ENCODE peak calls at places on chromosomes 3 and 15, in nine cellular contexts. M, F, U, S, P, T, R, B and D are unnamed samples.

GRCh38 chr3:5071061-5071460 is 51.0 kb upstream of the ARL8B start:
- DNase-seq in M (no peak), F (no peak), U (no peak), S (peak; percentile 58), P (no peak), T (peak; percentile 58), R (no peak), B (no peak), D (no peak)

GRCh38 chr15:92226020-92226612 is 167.6 kb upstream of the ST8SIA2 start:
- DNase-seq in M (peak; percentile 15), F (no peak), U (no peak), S (peak; percentile 37), P (no peak), T (peak; percentile 1), R (peak; percentile 69), B (no peak), D (no peak)

GRCh38 chr3:161372321-161373260 is 1.3 kb upstream of the SPTSSB start:
- DNase-seq in M (no peak), F (peak; percentile 57), U (peak; percentile 79), S (peak; percentile 9), P (peak; percentile 37), T (peak; percentile 25), R (peak; percentile 81), B (no peak), D (peak; percentile 70)

GRCh38 chr3:8201886-8202285 is 299.7 kb upstream of the LMCD1 start:
- DNase-seq in M (no peak), F (no peak), U (no peak), S (peak; percentile 45), P (no peak), T (peak; percentile 45), R (no peak), B (no peak), D (no peak)

GRCh38 chr3:146152841-146153240 is 8.1 kb downstream of the PLOD2 start:
- DNase-seq in M (no peak), F (no peak), U (no peak), S (no peak), P (no peak), T (no peak), R (no peak), B (no peak), D (no peak)

GRCh38 chr3:149934524-149934923 is 36.2 kb downstream of the PFN2 start:
- DNase-seq in M (no peak), F (peak; percentile 75), U (no peak), S (peak; percentile 39), P (no peak), T (peak; percentile 85), R (no peak), B (no peak), D (no peak)

GRCh38 chr3:184636774-184637316 is 75.0 kb downstream of the MAGEF1 start:
- DNase-seq in M (no peak), F (no peak), U (no peak), S (peak; percentile 66), P (no peak), T (peak; percentile 42), R (no peak), B (no peak), D (no peak)

GRCh38 chr15:83940136-83940535 is 286.2 kb downstream of the ADAMTSL3 start:
- DNase-seq in M (no peak), F (no peak), U (no peak), S (no peak), P (no peak), T (no peak), R (no peak), B (no peak), D (no peak)

GRCh38 chr3:197522881-197523342 is 32.9 kb downstream of the BDH1 start:
- DNase-seq in M (no peak), F (no peak), U (no peak), S (no peak), P (no peak), T (peak; percentile 58), R (no peak), B (no peak), D (no peak)

GRCh38 chr3:45981321-45982038 is 14.1 kb downstream of the FYCO1 start:
- DNase-seq in M (no peak), F (no peak), U (no peak), S (no peak), P (no peak), T (peak; percentile 24), R (no peak), B (no peak), D (no peak)

GRCh38 chr3:133509482-133509881 is 64.0 kb upstream of the CDV3 start:
- DNase-seq in M (no peak), F (no peak), U (no peak), S (no peak), P (no peak), T (peak; percentile 45), R (no peak), B (no peak), D (no peak)

GRCh38 chr3:45647148-45647619 is 42.0 kb upstream of the SACM1L start:
- DNase-seq in M (no peak), F (no peak), U (no peak), S (peak; percentile 93), P (no peak), T (peak; percentile 95), R (no peak), B (no peak), D (no peak)

GRCh38 chr3:143001034-143001368 is 369 bp upstream of the U2SURP start:
- DNase-seq in M (peak; percentile 80), F (no peak), U (no peak), S (no peak), P (peak; percentile 71), T (no peak), R (no peak), B (no peak), D (no peak)

GRCh38 chr3:123804676-123805075 is 79.5 kb downstream of the MYLK start:
- DNase-seq in M (no peak), F (no peak), U (no peak), S (no peak), P (no peak), T (no peak), R (no peak), B (no peak), D (no peak)

GRCh38 chr15:57595011-57595866 is 3.5 kb downstream of the MYZAP start:
- DNase-seq in M (no peak), F (no peak), U (no peak), S (no peak), P (no peak), T (no peak), R (no peak), B (no peak), D (no peak)

GRCh38 chr3:141366285-141367037 is 1.8 kb upstream of the ZBTB38 start:
- DNase-seq in M (no peak), F (peak; percentile 83), U (no peak), S (peak; percentile 75), P (peak; percentile 74), T (peak; percentile 92), R (no peak), B (no peak), D (no peak)

GRCh38 chr3:127770671-127771370 is 51.5 kb downstream of the MGLL start:
- DNase-seq in M (no peak), F (no peak), U (no peak), S (no peak), P (no peak), T (no peak), R (no peak), B (no peak), D (no peak)

GRCh38 chr3:182248349-182248880 is 536.7 kb downstream of the SOX2 start:
- DNase-seq in M (peak; percentile 10), F (no peak), U (no peak), S (no peak), P (no peak), T (no peak), R (no peak), B (no peak), D (no peak)

GRCh38 chr15:91129436-91129835 is 29.4 kb downstream of the SV2B start:
- DNase-seq in M (no peak), F (no peak), U (no peak), S (no peak), P (no peak), T (no peak), R (peak; percentile 27), B (no peak), D (no peak)

GRCh38 chr3:52525666-52526065 is 8.0 kb downstream of the NT5DC2 start:
- DNase-seq in M (no peak), F (peak; percentile 58), U (no peak), S (no peak), P (peak; percentile 40), T (no peak), R (no peak), B (no peak), D (no peak)

GRCh38 chr15:93088200-93088980 is 621 bp downstream of the RGMA start:
- DNase-seq in M (peak; percentile 63), F (peak; percentile 77), U (peak; percentile 90), S (no peak), P (no peak), T (peak; percentile 19), R (peak; percentile 82), B (no peak), D (no peak)

GRCh38 chr3:31895471-31895870 is 85.6 kb downstream of the OSBPL10 start:
- DNase-seq in M (no peak), F (no peak), U (no peak), S (peak; percentile 61), P (no peak), T (peak; percentile 52), R (no peak), B (no peak), D (no peak)

DNA sequence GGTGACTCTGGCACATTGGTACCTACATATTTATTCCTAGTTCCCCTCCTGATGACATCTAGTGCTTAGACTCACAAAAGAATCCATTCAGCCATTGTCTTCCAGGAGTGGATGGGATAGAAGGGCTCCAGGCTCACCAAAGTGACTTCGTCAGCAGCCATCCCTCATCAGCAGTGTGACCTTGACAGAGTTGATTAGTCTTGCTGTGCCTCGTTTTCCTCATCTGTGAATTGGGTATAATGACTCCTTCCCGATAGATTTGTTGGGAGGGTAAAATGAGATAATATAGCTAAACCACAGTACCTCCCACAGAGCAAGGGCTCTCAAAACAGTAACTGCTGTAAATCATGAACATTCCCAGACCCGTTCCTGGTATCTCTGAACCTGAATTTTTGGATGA is 10.7 kb downstream of the ACAN start:
- DNase-seq in M (no peak), F (no peak), U (no peak), S (no peak), P (no peak), T (no peak), R (no peak), B (no peak), D (no peak)
- TF ChIP-seq CTCF in M (no peak), F (no peak), U (no peak), S (no peak), P (no peak), T (no peak), R (no peak), B (no peak), D (no peak)

GRCh38 chr3:39724233-39724846 is 85.1 kb upstream of the MYRIP start:
- DNase-seq in M (no peak), F (no peak), U (no peak), S (no peak), P (no peak), T (peak; percentile 9), R (no peak), B (no peak), D (no peak)
- TF ChIP-seq CTCF in M (no peak), F (peak; percentile 11), U (no peak), S (peak; percentile 4), P (peak; percentile 10), T (no peak), R (peak; percentile 70), B (peak; percentile 34), D (peak; percentile 34)

GRCh38 chr15:88610756-88611231 is 10.3 kb upstream of the AEN start:
- DNase-seq in M (no peak), F (no peak), U (no peak), S (no peak), P (no peak), T (no peak), R (peak; percentile 73), B (no peak), D (no peak)
- TF ChIP-seq CTCF in M (no peak), F (no peak), U (no peak), S (no peak), P (no peak), T (no peak), R (peak; percentile 64), B (no peak), D (peak; percentile 34)

GRCh38 chr3:40505599-40506462 is at the start of gene ZNF620:
- DNase-seq in M (peak; percentile 66), F (peak; percentile 91), U (peak; percentile 92), S (no peak), P (peak; percentile 58), T (peak; percentile 28), R (peak; percentile 96), B (peak; percentile 58), D (peak; percentile 88)
- TF ChIP-seq CTCF in M (peak; percentile 58), F (no peak), U (peak; percentile 29), S (peak; percentile 34), P (peak; percentile 21), T (peak; percentile 13), R (peak; percentile 68), B (peak; percentile 29), D (peak; percentile 41)